ENCODE peak calls at places on chromosomes 1 and 21, in eight cellular contexts. X is A549, P is ovary, L is sigmoid colon, N is suprapubic skin, T is stomach, A is H1, E is SK-N-SH. Y is an unnamed sample.

GRCh38 chr1:77413541-77414335 is 131.9 kb downstream of the AK5 start:
- DNase-seq in A (no peak), X (no peak), E (no peak), T (no peak), N (no peak), P (no peak), L (no peak), Y (no peak)

GRCh38 chr1:176691251-176692228 is 228.6 kb downstream of the PAPPA2 start:
- DNase-seq in P (no peak), T (no peak), L (peak; percentile 69), E (peak; percentile 35), N (no peak), X (peak; percentile 65), A (peak; percentile 9), Y (no peak)

GRCh38 chr1:232274999-232275706 is 354.8 kb downstream of the SIPA1L2 start:
- DNase-seq in T (no peak), X (no peak), L (no peak), P (no peak), A (no peak), E (no peak), N (no peak), Y (no peak)

GRCh38 chr1:108865316-108865910 is 8.5 kb upstream of the AKNAD1 start:
- DNase-seq in A (no peak), P (no peak), T (no peak), N (no peak), L (no peak), E (no peak), X (no peak), Y (no peak)

GRCh38 chr1:35449334-35450008 is 107.7 kb downstream of the KIAA0319L start:
- DNase-seq in P (no peak), L (no peak), X (no peak), A (no peak), T (no peak), E (no peak), N (no peak), Y (no peak)

GRCh38 chr1:31764307-31765040 is at the start of gene ADGRB2:
- DNase-seq in X (peak; percentile 35), L (no peak), T (no peak), E (peak; percentile 86), A (no peak), P (peak; percentile 50), N (no peak), Y (no peak)

GRCh38 chr1:16076003-16076870 is 2.8 kb upstream of the FAM131C start:
- DNase-seq in A (no peak), X (peak; percentile 90), P (peak; percentile 52), N (no peak), L (peak; percentile 82), T (no peak), E (no peak), Y (no peak)

GRCh38 chr1:64155285-64155684 is 48.1 kb upstream of the UBE2U start:
- DNase-seq in N (no peak), E (no peak), L (no peak), X (no peak), T (no peak), P (no peak), A (no peak), Y (no peak)

GRCh38 chr1:203083463-203083921 is 2.3 kb downstream of the MYOG start:
- DNase-seq in L (peak; percentile 61), T (peak; percentile 9), N (peak; percentile 40), E (no peak), A (no peak), P (no peak), X (no peak), Y (no peak)

GRCh38 chr1:193284219-193284618 is 97.8 kb upstream of the B3GALT2 start:
- DNase-seq in A (no peak), E (no peak), T (no peak), P (no peak), L (no peak), X (no peak), N (no peak), Y (no peak)

GRCh38 chr21:31282095-31282709 is 61.9 kb downstream of the TIAM1 start:
- DNase-seq in T (peak; percentile 37), N (no peak), X (no peak), P (no peak), L (no peak), A (no peak), E (no peak), Y (no peak)

GRCh38 chr1:200006711-200007110 is 20.8 kb upstream of the NR5A2 start:
- DNase-seq in N (no peak), A (no peak), T (no peak), L (no peak), E (no peak), P (no peak), X (no peak), Y (no peak)

GRCh38 chr1:229088711-229089110 is 182.2 kb upstream of the RAB4A start:
- DNase-seq in L (no peak), E (no peak), N (no peak), T (no peak), X (no peak), P (no peak), A (no peak), Y (no peak)

GRCh38 chr1:109490029-109490933 is 3.6 kb upstream of the CYB561D1 start:
- DNase-seq in E (peak; percentile 73), T (peak; percentile 75), P (peak; percentile 77), N (no peak), L (peak; percentile 83), A (no peak), X (peak; percentile 38), Y (peak; percentile 83)

GRCh38 chr1:65063025-65063424 is 85.0 kb upstream of the AK4 start:
- DNase-seq in N (no peak), L (no peak), A (no peak), T (no peak), X (peak; percentile 24), E (no peak), P (no peak), Y (no peak)

GRCh38 chr1:186605762-186606350 is 74.4 kb downstream of the PTGS2 start:
- DNase-seq in A (peak; percentile 41), P (no peak), X (peak; percentile 73), L (peak; percentile 69), E (peak; percentile 14), T (no peak), N (no peak), Y (peak; percentile 7)

GRCh38 chr1:7669559-7670208 is 101.4 kb upstream of the VAMP3 start:
- DNase-seq in L (no peak), X (peak; percentile 45), N (no peak), A (peak; percentile 43), P (no peak), T (peak; percentile 56), E (peak; percentile 87), Y (peak; percentile 47)

GRCh38 chr1:150516050-150516591 is 569 bp downstream of the FALEC start:
- DNase-seq in L (no peak), P (no peak), T (no peak), X (no peak), A (no peak), E (peak; percentile 44), N (no peak), Y (no peak)
- H3K4me1 ChIP-seq in L (peaks cover 20% of the 10 kb centered on the region), P (no peaks in the 10 kb centered on the region), T (peaks cover 16% of the 10 kb centered on the region), X (peaks cover 17% of the 10 kb centered on the region), A (peaks cover 4% of the 10 kb centered on the region), E (peaks cover 4% of the 10 kb centered on the region), N (peaks cover 35% of the 10 kb centered on the region), Y (no peaks in the 10 kb centered on the region)

GRCh38 chr1:175354080-175354479 is 161.5 kb upstream of the KIAA0040 start:
- DNase-seq in T (no peak), X (no peak), L (no peak), E (no peak), A (no peak), N (no peak), P (no peak), Y (no peak)

GRCh38 chr1:175360016-175360415 is 167.4 kb upstream of the KIAA0040 start:
- DNase-seq in A (no peak), P (no peak), T (no peak), N (no peak), L (no peak), X (no peak), E (no peak), Y (no peak)

GRCh38 chr1:175356727-175357126 is 164.2 kb upstream of the KIAA0040 start:
- DNase-seq in T (no peak), X (no peak), P (no peak), N (no peak), L (no peak), E (no peak), A (no peak), Y (no peak)

GRCh38 chr1:175355414-175355813 is 162.8 kb upstream of the KIAA0040 start:
- DNase-seq in X (no peak), T (no peak), L (no peak), N (no peak), A (no peak), E (no peak), P (no peak), Y (no peak)
- TF ChIP-seq EP300 in X (no peak), T (no peak), L (no peak), N (no peak), A (no peak), E (no peak), P (no peak), Y (no peak)

DNA sequence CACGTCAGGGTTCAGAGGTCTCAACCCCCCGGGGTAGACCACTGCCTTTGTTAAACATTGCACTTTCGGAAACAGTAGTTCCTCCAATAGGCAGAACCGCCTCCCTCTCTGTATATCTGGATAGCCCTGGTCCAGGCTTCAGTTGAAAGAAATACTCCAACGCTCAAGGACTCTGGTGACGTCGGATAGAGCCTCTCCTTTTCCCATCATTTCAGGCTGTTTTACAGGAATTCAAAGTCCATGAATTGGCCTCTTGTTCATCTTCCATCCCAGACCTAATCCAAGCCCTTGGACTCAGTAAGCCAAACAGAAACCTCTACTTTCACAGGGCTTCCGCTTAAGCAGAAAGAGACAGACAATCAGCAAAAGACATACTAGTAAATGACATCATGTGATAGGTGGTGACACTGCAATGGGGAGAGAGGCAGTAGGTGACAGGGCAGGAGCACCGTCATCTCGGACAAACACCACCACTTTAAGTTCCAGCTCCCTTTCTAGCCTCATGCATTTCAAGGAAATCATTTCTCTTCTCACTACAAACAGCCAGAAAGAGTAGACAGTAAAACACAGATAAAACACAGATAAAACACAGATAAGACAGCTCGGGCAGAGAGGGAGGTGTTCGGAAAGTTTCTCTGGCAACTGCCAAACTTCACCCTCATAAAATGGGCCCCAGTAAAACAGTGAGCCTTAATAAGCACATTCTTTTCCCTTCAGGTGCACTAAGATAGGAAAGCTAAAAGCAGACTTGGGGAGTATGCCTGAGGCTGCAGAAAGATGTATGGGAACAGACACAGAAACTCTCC is 2.3 kb upstream of the PLA2G2A start:
- DNase-seq in L (no peak), P (peak; percentile 75), A (no peak), E (no peak), T (no peak), N (no peak), X (no peak), Y (no peak)
- H3K4me1 ChIP-seq in L (peaks cover 35% of the 10 kb centered on the region), P (peaks cover 24% of the 10 kb centered on the region), A (peaks cover 10% of the 10 kb centered on the region), E (no peaks in the 10 kb centered on the region), T (no peaks in the 10 kb centered on the region), N (peaks cover 6% of the 10 kb centered on the region), X (no peaks in the 10 kb centered on the region), Y (peaks cover 11% of the 10 kb centered on the region)

DNA sequence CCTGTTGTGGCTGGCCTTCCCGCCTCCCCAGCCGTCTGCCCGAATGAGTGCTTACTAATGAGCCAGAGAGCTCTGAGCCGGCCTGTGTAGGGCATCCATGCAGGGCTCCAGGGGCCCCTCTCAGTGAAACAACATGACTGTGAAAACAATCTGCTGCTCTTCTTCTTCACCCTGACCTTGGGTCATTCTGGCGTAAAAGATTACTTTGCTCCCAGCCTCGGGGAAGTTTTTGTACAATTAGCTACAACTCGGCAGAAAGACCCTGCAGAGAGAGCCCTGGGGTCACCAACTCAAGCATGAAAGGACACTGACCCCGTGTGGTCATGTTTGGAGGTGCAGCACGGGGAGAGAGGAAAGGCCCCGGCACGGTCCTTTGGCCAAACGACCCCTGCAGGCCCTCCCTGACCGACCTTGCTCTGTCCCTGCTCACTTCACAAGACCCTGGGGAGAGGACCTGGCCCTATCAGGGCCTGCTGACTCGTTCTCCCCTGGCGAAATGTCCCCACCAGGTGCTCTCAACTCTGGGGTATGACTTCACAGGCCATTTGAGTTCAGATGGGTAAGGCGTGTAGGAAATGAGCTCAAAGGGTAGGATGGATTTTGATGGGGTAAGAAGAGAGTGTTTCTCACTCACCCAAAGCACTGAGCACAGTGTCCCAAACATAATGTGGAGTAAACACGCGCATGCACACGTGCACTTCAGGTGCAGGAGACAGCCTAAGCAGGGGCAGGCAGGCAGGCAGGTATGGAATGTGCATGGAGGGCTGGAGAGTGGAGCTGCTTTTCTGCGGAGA is 22.9 kb upstream of the FAM20B start:
- DNase-seq in N (peak; percentile 86), P (peak; percentile 88), X (peak; percentile 71), T (peak; percentile 74), E (peak; percentile 79), L (peak; percentile 87), A (peak; percentile 82), Y (peak; percentile 80)
- TF ChIP-seq EP300 in N (no peak), P (no peak), X (no peak), T (no peak), E (no peak), L (no peak), A (no peak), Y (peak; percentile 23)

Y was measured in tibial nerve.